ENCODE peak calls at places on chromosomes 13 and 19, in five cellular contexts. F, N, C, X and H are unnamed samples.
A peak's percentile ranks its signal among the peaks of the same experiment; 100 is the strongest.

GRCh38 chr19:38388310-38389100 is at the start of gene SPRED3:
- DNase-seq in X (no peak), F (no peak), N (peak; percentile 23), C (peak; percentile 73), H (no peak)

GRCh38 chr19:29495971-29496441 is 29.8 kb upstream of the VSTM2B start:
- DNase-seq in X (no peak), C (no peak), F (no peak), N (no peak), H (no peak)

GRCh38 chr13:42355118-42355840 is 83.3 kb downstream of the AKAP11 start:
- DNase-seq in X (peak; percentile 40), F (no peak), N (no peak), C (peak; percentile 39), H (no peak)

GRCh38 chr13:71902676-71903075 is 35.7 kb upstream of the DACH1 start:
- DNase-seq in N (no peak), F (no peak), C (no peak), X (no peak), H (no peak)

GRCh38 chr13:23715762-23716235 is 145.6 kb downstream of the TNFRSF19 start:
- DNase-seq in X (no peak), C (peak; percentile 49), N (no peak), F (no peak), H (no peak)

GRCh38 chr19:6587093-6587820 is 3.7 kb downstream of the CD70 start:
- DNase-seq in F (no peak), X (no peak), C (no peak), N (no peak), H (no peak)

GRCh38 chr19:28063702-28064101 is 1149.2 kb downstream of the UQCRFS1 start:
- DNase-seq in C (no peak), F (no peak), X (no peak), N (no peak), H (no peak)

GRCh38 chr13:105572401-105572800 is 963.1 kb downstream of the EFNB2 start:
- DNase-seq in N (no peak), X (no peak), C (no peak), F (no peak), H (no peak)

GRCh38 chr13:45132384-45133064 is 12.2 kb downstream of the GTF2F2 start:
- DNase-seq in X (no peak), F (no peak), N (no peak), C (no peak), H (no peak)

GRCh38 chr13:77022341-77022740 is 4.6 kb downstream of the FBXL3 start:
- DNase-seq in F (no peak), C (no peak), X (no peak), N (no peak), H (no peak)

DNA sequence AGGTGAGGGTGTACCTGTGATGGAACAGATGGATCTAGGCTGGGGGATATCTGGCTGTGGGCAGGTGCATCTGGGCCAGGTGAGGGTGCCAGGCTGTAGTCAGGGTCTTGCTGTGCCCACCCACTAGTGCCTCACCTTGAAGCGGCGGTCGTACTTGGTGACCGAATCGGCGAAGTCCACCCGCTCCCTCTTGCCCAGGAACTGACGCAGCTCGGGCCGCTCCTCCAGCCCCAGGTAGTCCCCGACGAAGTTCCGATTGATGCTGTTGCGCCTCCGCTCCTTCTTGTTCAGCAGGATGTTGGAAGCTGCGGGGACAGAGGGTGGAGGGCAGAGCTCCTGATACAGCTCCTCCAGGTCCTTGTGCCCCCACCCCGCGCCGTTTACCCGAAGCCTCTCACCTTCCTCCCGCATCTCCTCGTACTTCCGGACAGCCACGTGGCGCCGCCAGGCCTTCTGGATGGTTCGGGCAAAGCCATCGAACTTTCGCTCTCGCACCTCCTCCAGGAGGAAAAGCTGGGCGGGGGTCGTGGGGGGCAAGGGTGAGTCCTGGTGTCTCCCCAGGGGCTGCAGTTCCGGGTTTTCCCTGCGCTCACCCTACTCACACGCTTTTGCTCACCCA is 16.2 kb upstream of the ZNF414 start:
- DNase-seq in N (no peak), F (no peak), X (no peak), C (no peak), H (no peak)
- H3K4me3 ChIP-seq in N (no peak overlapping the region), F (no peak overlapping the region), X (no peak overlapping the region), C (no peak overlapping the region), H (no peak overlapping the region)

GRCh38 chr13:99312493-99312883 is 5.3 kb upstream of the GPR183 start:
- DNase-seq in N (peak; percentile 31), F (peak; percentile 91), C (no peak), X (no peak), H (peak; percentile 81)
- H3K4me3 ChIP-seq in N (no peak overlapping the region), F (no peak overlapping the region), C (no peak overlapping the region), X (no peak overlapping the region), H (no peak overlapping the region)

DNA sequence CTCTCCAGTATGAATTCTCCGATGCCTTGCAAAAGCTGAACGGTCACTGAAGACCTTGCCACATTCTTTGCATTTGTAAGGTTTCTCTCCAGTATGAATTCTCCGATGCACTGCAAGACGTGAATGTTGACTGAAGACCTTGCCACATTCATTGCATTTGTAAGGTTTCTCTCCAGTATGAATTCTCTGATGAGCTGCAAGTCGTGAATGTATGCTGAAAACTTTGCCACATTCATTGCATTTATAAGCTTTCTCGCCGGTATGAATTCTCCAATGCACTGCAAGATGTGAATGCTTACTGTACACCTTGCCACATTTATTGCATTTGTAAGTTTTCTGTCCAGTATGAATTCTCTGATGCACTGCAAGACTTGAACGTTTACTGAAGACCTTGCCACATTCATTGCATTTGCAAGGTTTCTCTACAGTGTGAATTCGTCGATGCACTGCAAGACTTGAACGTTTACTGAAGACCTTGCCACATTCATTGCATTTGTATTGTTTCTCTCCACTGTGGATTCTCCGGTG is 20.0 kb upstream of the ZNF841 start:
- DNase-seq in F (no peak), C (no peak), X (no peak), N (no peak), H (no peak)
- H3K4me3 ChIP-seq in F (no peak overlapping the region), C (no peak overlapping the region), X (no peak overlapping the region), N (no peak overlapping the region), H (no peak overlapping the region)

GRCh38 chr13:62171697-62172096 is 756.0 kb upstream of the PCDH20 start:
- DNase-seq in F (no peak), C (no peak), X (no peak), N (no peak), H (no peak)

GRCh38 chr13:62176051-62176450 is 760.4 kb upstream of the PCDH20 start:
- DNase-seq in N (no peak), F (no peak), C (no peak), X (no peak), H (no peak)
- H3K4me3 ChIP-seq in N (no peak overlapping the region), F (no peak overlapping the region), C (no peak overlapping the region), X (no peak overlapping the region), H (no peak overlapping the region)

GRCh38 chr19:12783226-12783848 is 7.9 kb upstream of the JUNB start:
- DNase-seq in C (no peak), X (no peak), F (no peak), N (peak; percentile 20), H (no peak)

GRCh38 chr19:12785431-12786011 is 5.8 kb upstream of the JUNB start:
- DNase-seq in C (no peak), N (peak; percentile 16), X (no peak), F (no peak), H (no peak)

GRCh38 chr19:12784871-12785430 is 6.3 kb upstream of the JUNB start:
- DNase-seq in N (no peak), C (no peak), F (no peak), X (peak; percentile 43), H (no peak)

GRCh38 chr19:12783849-12784393 is 7.4 kb upstream of the JUNB start:
- DNase-seq in F (no peak), X (no peak), N (peak; percentile 63), C (no peak), H (no peak)

DNA sequence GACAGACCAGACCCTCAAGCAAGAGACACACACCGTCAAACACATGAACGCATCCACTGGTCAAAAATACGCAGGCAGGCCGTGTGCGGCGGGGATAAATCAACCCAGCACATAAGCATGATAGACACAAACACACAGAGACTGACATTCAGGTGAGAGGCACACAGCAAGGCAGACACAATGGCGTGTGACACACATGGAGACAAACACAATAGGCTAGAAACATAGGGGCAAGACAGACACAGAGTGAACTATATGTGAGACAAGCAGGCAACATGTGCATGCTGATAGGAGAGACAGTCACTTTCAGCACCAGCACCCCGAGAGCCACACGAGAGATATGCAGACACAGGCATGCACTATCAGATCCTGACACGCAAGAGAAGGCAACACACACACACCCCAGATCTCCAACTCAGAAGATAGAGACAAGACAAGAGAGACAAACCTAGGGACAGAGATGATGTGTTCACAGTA is 6.9 kb upstream of the JUNB start:
- DNase-seq in N (no peak), F (no peak), C (no peak), X (peak; percentile 27), H (no peak)
- H3K4me3 ChIP-seq in N (no peak overlapping the region), F (no peak overlapping the region), C (no peak overlapping the region), X (no peak overlapping the region), H (no peak overlapping the region)

DNA sequence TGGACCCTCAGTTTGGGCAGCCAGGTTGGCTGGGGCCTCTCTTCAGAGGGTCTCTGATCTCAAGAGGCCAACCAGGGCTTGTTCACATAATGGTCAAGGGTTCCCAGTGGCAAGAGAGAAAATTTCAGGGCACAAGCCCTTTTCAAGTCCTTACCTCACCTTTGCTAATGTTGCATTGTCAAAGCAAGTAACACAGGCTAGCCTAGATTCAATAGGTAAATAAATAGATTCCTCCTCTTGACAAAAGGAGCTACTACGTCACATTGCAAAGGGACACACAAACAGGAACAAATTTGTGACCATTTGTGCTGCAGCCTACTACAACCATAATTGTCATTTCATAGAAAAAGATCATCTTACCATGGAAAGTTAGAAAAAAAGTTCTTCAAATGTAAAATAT is 33.9 kb upstream of the FRY start:
- DNase-seq in C (no peak), N (no peak), F (no peak), X (no peak), H (no peak)
- H3K4me3 ChIP-seq in C (no peak overlapping the region), N (no peak overlapping the region), F (no peak overlapping the region), X (no peak overlapping the region), H (no peak overlapping the region)

DNA sequence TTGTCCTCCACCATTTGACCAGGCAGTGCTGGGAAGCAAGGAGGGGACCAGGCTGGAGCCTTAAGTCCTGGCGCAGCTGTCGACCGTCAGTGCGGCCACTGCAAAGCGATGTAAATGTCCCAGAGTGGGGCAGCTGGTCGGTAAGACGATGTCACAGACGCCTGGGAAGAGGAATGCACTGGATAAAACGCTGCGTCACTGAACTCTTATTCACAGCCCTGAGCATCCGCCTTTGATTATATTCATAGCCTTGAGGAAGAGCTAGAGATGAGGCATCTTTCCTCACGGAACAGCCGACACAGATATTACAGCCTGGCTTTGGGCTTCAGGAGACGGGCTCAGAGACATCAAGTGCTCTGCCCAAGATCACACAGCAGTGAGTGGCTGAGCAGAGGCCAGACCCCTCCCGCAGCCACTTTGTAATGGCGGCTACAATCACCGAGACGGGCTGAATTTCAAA is 17.6 kb upstream of the TUBGCP3 start:
- DNase-seq in F (no peak), X (no peak), C (no peak), N (no peak), H (no peak)
- H3K4me3 ChIP-seq in F (peak overlapping the region; percentile 58), X (peak overlapping the region; percentile 53), C (peak overlapping the region; percentile 42), N (peak overlapping the region; percentile 39), H (peak overlapping the region; percentile 50)

GRCh38 chr13:81295177-81295576 is 954.3 kb upstream of the SPRY2 start:
- DNase-seq in C (no peak), F (no peak), X (no peak), N (no peak), H (no peak)
- H3K4me3 ChIP-seq in C (no peak overlapping the region), F (no peak overlapping the region), X (no peak overlapping the region), N (no peak overlapping the region), H (no peak overlapping the region)